ENCODE peak calls at places on chromosomes 11 and 22, in eight cellular contexts. R, T, A, S, Y, H, D and W are unnamed samples.
A peak's percentile ranks its signal among the peaks of the same experiment; 100 is the strongest.

GRCh38 chr11:73012121-73012863 is 129.8 kb downstream of the FCHSD2 start:
- DNase-seq in S (no peak), H (no peak), Y (peak; percentile 62), D (no peak), T (no peak), R (no peak), A (peak; percentile 48), W (no peak)

GRCh38 chr22:22895776-22896445 is 8.3 kb downstream of the IGLL5 start:
- DNase-seq in S (no peak), Y (no peak), H (no peak), R (peak; percentile 49), T (no peak), D (peak; percentile 25), A (no peak), W (no peak)

GRCh38 chr11:76613901-76614300 is 56.6 kb downstream of the LRRC32 start:
- DNase-seq in Y (no peak), D (peak; percentile 65), R (peak; percentile 46), T (no peak), H (no peak), A (no peak), S (no peak), W (no peak)

GRCh38 chr22:32904044-32904443 is 102.5 kb downstream of the TIMP3 start:
- DNase-seq in R (no peak), D (no peak), H (peak; percentile 75), T (peak; percentile 16), Y (peak; percentile 7), S (no peak), A (peak; percentile 34), W (peak; percentile 28)

GRCh38 chr22:29016067-29016938 is 45.3 kb downstream of the C22orf31 start:
- DNase-seq in Y (no peak), T (no peak), D (no peak), R (no peak), A (no peak), S (no peak), H (no peak), W (no peak)

GRCh38 chr11:83235825-83236224 is 42.3 kb downstream of the ANKRD42 start:
- DNase-seq in R (no peak), T (no peak), A (peak; percentile 67), Y (no peak), D (no peak), S (no peak), H (peak; percentile 53), W (no peak)

GRCh38 chr11:123193742-123194141 is 1.3 kb downstream of the CLMP start:
- DNase-seq in H (no peak), Y (no peak), S (no peak), A (no peak), T (no peak), D (no peak), R (no peak), W (no peak)

GRCh38 chr11:69382131-69383128 is 88.5 kb downstream of the MYEOV start:
- DNase-seq in H (no peak), S (no peak), R (peak; percentile 61), T (no peak), A (peak; percentile 35), D (peak; percentile 76), Y (no peak), W (no peak)

GRCh38 chr22:26589367-26589844 is 526 bp downstream of the TPST2 start:
- DNase-seq in H (peak; percentile 51), A (peak; percentile 4), S (no peak), T (no peak), D (peak; percentile 83), Y (no peak), R (no peak), W (peak; percentile 16)

GRCh38 chr11:64713031-64713780 is 9.8 kb downstream of the NRXN2 start:
- DNase-seq in A (peak; percentile 63), Y (peak; percentile 73), R (no peak), H (peak; percentile 69), D (no peak), T (no peak), S (no peak), W (no peak)

GRCh38 chr22:50564289-50564688 is 1.6 kb upstream of the SYCE3 start:
- DNase-seq in T (no peak), R (no peak), H (no peak), A (no peak), S (no peak), D (no peak), Y (no peak), W (no peak)

GRCh38 chr22:37284807-37285355 is 2.6 kb downstream of the CYTH4 start:
- DNase-seq in A (no peak), H (peak; percentile 39), D (peak; percentile 90), Y (no peak), S (no peak), R (peak; percentile 79), T (peak; percentile 69), W (no peak)

GRCh38 chr11:29452131-29452530 is 564.7 kb downstream of the KCNA4 start:
- DNase-seq in T (no peak), S (no peak), R (no peak), H (no peak), D (no peak), Y (no peak), A (peak; percentile 70), W (no peak)

GRCh38 chr11:43950323-43950855 is 8.0 kb downstream of the C11orf96 start:
- DNase-seq in R (no peak), D (no peak), T (no peak), Y (no peak), S (no peak), H (no peak), A (no peak), W (no peak)

GRCh38 chr11:76234704-76235232 is 28.5 kb upstream of the WNT11 start:
- DNase-seq in R (peak; percentile 81), Y (no peak), A (peak; percentile 69), S (no peak), H (no peak), T (peak; percentile 50), D (peak; percentile 93), W (peak; percentile 71)

GRCh38 chr11:19803506-19803998 is 90.9 kb downstream of the NAV2 start:
- DNase-seq in D (no peak), S (no peak), R (no peak), Y (peak; percentile 16), A (no peak), H (no peak), T (no peak), W (no peak)

GRCh38 chr22:31497148-31497938 is 1.0 kb downstream of the SFI1 start:
- DNase-seq in D (no peak), R (no peak), T (no peak), H (no peak), Y (no peak), S (no peak), A (no peak), W (no peak)

GRCh38 chr11:17720796-17721171 is 1.4 kb downstream of the MYOD1 start:
- DNase-seq in S (no peak), Y (no peak), T (no peak), H (peak; percentile 10), A (no peak), R (no peak), D (peak; percentile 51), W (no peak)

GRCh38 chr22:20803696-20804324 is 29.9 kb downstream of the SERPIND1 start:
- DNase-seq in D (no peak), S (no peak), Y (peak; percentile 4), R (peak; percentile 38), H (peak; percentile 60), T (no peak), A (peak; percentile 42), W (peak; percentile 42)